ENCODE peak calls at places on chromosomes 5 and 9, in four cellular contexts. X is mucosa of gallbladder; M is anterior cingulate cortex; J is stimulated activated CD4-positive, alpha-beta T cell treated with anti-CD3 and anti-CD28 coated beads, Interleukin-2, amount 100 ng/mL, for 24 hours. O is an unnamed sample.

GRCh38 chr9:81423589-81424326 is 265.6 kb downstream of the TLE1 start:
- DNase-seq in J (no peak), M (no peak), X (no peak), O (no peak)

GRCh38 chr5:161546463-161547301 is at the start of gene GABRB2:
- DNase-seq in J (no peak), M (peak), X (peak), O (peak)

GRCh38 chr5:2300861-2301610 is 418.3 kb upstream of the IRX4 start:
- DNase-seq in X (no peak), M (no peak), J (no peak), O (no peak)

GRCh38 chr9:118553465-118553864 is 815.8 kb downstream of the BRINP1 start:
- DNase-seq in M (no peak), J (no peak), X (no peak), O (no peak)

GRCh38 chr9:70117835-70118319 is 74.2 kb downstream of the MAMDC2 start:
- DNase-seq in X (peak), J (no peak), M (no peak), O (no peak)

GRCh38 chr9:93052791-93053540 is 5.5 kb upstream of the SUSD3 start:
- DNase-seq in M (no peak), J (no peak), X (no peak), O (no peak)

GRCh38 chr5:134146651-134147544 is 29.9 kb downstream of the SKP1 start:
- DNase-seq in X (no peak), M (no peak), J (no peak), O (no peak)

GRCh38 chr5:74622122-74622521 is 18.4 kb downstream of the ENC1 start:
- DNase-seq in M (no peak), J (no peak), X (no peak), O (no peak)

GRCh38 chr9:121690766-121691165 is 39.3 kb downstream of the DAB2IP start:
- DNase-seq in M (no peak), J (no peak), X (no peak), O (no peak)

GRCh38 chr5:157198277-157199058 is 17.8 kb downstream of the ITK start:
- DNase-seq in X (no peak), M (no peak), J (peak), O (no peak)

GRCh38 chr9:83444110-83444509 is 94.1 kb downstream of the FRMD3 start:
- DNase-seq in X (no peak), J (no peak), M (no peak), O (no peak)

GRCh38 chr9:136804509-136805206 is 3.1 kb upstream of the RABL6 start:
- DNase-seq in X (no peak), J (no peak), M (no peak), O (no peak)

GRCh38 chr5:131635755-131636479 is 888 bp upstream of the RAPGEF6 start:
- DNase-seq in X (no peak), M (no peak), J (no peak), O (no peak)

GRCh38 chr9:17472126-17472525 is 106.7 kb upstream of the SH3GL2 start:
- DNase-seq in J (no peak), X (no peak), M (no peak), O (no peak)

GRCh38 chr9:128633057-128633456 is 23.6 kb downstream of the DYNC2I2 start:
- DNase-seq in J (no peak), M (no peak), X (no peak), O (no peak)

GRCh38 chr9:134983506-134984371 is 66.0 kb upstream of the FCN1 start:
- DNase-seq in M (no peak), J (no peak), X (no peak), O (no peak)

O was measured in caudate nucleus.